ENCODE peak calls at places on chromosomes 16 and 17, in eight cellular contexts. P is AG04449, X is neural crest cell, H is left ventricle myocardium inferior, B is body of pancreas, T is glutamatergic neuron, M is brain microvascular endothelial cell, V is neural progenitor cell. Z is an unnamed sample.

GRCh38 chr17:60392845-60393702 is 1.1 kb upstream of the USP32 start:
- DNase-seq in P (no peak), X (peak; percentile 6), H (no peak), B (peak; percentile 75), T (no peak), M (peak; percentile 67), V (peak; percentile 14), Z (peak; percentile 18)

GRCh38 chr16:70437582-70438324 is 1.1 kb downstream of the ST3GAL2 start:
- DNase-seq in P (no peak), X (no peak), H (no peak), B (peak; percentile 28), T (no peak), M (peak; percentile 43), V (peak; percentile 48), Z (peak; percentile 62)

GRCh38 chr16:8920676-8921625 is 38.8 kb downstream of the LITAFD start:
- DNase-seq in P (no peak), X (no peak), H (no peak), B (no peak), T (no peak), M (no peak), V (no peak), Z (no peak)

GRCh38 chr16:65122974-65123845 is 1.3 kb upstream of the CDH11 start:
- DNase-seq in P (no peak), X (peak; percentile 6), H (peak; percentile 64), B (no peak), T (peak; percentile 42), M (no peak), V (peak; percentile 69), Z (peak; percentile 63)

GRCh38 chr17:2025622-2026309 is 632 bp upstream of the RTN4RL1 start:
- DNase-seq in P (no peak), X (peak; percentile 67), H (peak; percentile 78), B (peak; percentile 82), T (peak; percentile 90), M (peak; percentile 54), V (peak; percentile 74), Z (peak; percentile 58)

GRCh38 chr16:11437069-11437468 is 91.8 kb downstream of the RMI2 start:
- DNase-seq in P (no peak), X (no peak), H (no peak), B (no peak), T (no peak), M (no peak), V (no peak), Z (no peak)

GRCh38 chr16:2501938-2502900 is 11.5 kb upstream of the ATP6V0C start:
- DNase-seq in P (no peak), X (no peak), H (no peak), B (no peak), T (no peak), M (no peak), V (no peak), Z (no peak)

GRCh38 chr16:84845496-84846002 is 25.8 kb downstream of the CRISPLD2 start:
- DNase-seq in P (no peak), X (no peak), H (no peak), B (no peak), T (no peak), M (no peak), V (peak; percentile 61), Z (no peak)

GRCh38 chr17:27671591-27671910 is 40.6 kb downstream of the LGALS9 start:
- DNase-seq in P (no peak), X (no peak), H (no peak), B (no peak), T (no peak), M (no peak), V (no peak), Z (no peak)

GRCh38 chr17:8149419-8150193 is 2.6 kb downstream of the PER1 start:
- DNase-seq in P (no peak), X (no peak), H (no peak), B (no peak), T (no peak), M (no peak), V (no peak), Z (no peak)

GRCh38 chr17:80455328-80455710 is 21.1 kb downstream of the NPTX1 start:
- DNase-seq in P (no peak), X (peak; percentile 49), H (no peak), B (peak; percentile 49), T (peak; percentile 76), M (peak; percentile 38), V (peak; percentile 86), Z (peak; percentile 28)

GRCh38 chr16:89139907-89140361 is 31.6 kb upstream of the CDH15 start:
- DNase-seq in P (no peak), X (no peak), H (no peak), B (no peak), T (peak; percentile 6), M (no peak), V (no peak), Z (no peak)

GRCh38 chr17:1454541-1454940 is 1.5 kb downstream of the CRK start:
- DNase-seq in P (no peak), X (no peak), H (no peak), B (no peak), T (no peak), M (no peak), V (no peak), Z (no peak)

GRCh38 chr16:84673203-84673535 is 24.9 kb downstream of the KLHL36 start:
- DNase-seq in P (no peak), X (no peak), H (no peak), B (no peak), T (no peak), M (no peak), V (no peak), Z (no peak)

GRCh38 chr17:81200695-81201580 is 21.8 kb downstream of the CEP131 start:
- DNase-seq in P (peak; percentile 14), X (peak; percentile 65), H (no peak), B (peak; percentile 90), T (peak; percentile 63), M (peak; percentile 84), V (peak; percentile 62), Z (peak; percentile 58)

GRCh38 chr16:3021449-3022207 is 1.5 kb downstream of the TNFRSF12A start:
- DNase-seq in P (peak; percentile 75), X (peak; percentile 79), H (peak; percentile 84), B (peak; percentile 88), T (peak; percentile 91), M (peak; percentile 91), V (peak; percentile 96), Z (peak; percentile 95)

GRCh38 chr17:27554152-27554551 is 76.8 kb upstream of the LGALS9 start:
- DNase-seq in P (no peak), X (no peak), H (no peak), B (no peak), T (no peak), M (no peak), V (no peak), Z (no peak)

GRCh38 chr17:62627904-62628603 is 584 bp downstream of the MRC2 start:
- DNase-seq in P (no peak), X (no peak), H (peak; percentile 54), B (no peak), T (no peak), M (peak; percentile 54), V (peak; percentile 48), Z (peak; percentile 58)

DNA sequence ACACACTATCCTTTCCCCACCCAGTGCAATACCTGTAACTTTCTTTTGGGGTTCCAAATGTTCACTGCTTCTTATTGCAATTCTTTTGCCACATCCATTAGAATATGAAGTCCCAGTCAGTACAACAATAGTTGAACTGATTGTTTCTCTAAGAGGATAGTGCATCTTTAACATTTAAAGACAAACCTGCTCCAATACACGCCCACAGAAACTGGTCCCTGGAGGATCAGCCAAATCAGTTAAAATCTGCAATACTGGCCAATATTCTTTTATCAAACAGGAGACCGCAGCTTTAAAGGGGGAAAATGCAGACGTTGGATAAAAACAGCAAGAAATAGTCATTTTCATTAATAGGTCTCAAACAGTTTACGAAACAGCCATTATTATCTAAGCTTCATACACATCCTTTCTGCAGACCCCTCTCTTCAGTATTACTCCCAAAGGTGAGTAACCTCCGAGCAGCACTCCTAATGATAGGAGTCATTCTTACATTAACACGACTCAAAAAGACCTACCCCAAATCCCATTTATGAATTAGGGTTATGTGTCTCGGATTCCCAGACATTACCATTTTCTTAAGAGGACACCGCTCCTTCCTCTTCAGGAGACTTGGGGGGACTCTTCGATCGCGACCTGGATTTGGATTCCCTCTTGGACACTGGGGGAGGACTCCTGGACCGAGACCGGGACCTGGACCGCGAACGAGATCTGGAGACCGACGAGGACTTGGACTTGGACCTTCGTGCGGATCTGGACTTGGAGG is 1.4 kb downstream of the SRSF2 start:
- DNase-seq in P (no peak), X (no peak), H (no peak), B (no peak), T (no peak), M (no peak), V (no peak), Z (no peak)
- TF ChIP-seq CTCF in P (no peak), X (no peak), H (no peak), B (no peak), T (no peak), M (no peak), V (no peak), Z (no peak)

DNA sequence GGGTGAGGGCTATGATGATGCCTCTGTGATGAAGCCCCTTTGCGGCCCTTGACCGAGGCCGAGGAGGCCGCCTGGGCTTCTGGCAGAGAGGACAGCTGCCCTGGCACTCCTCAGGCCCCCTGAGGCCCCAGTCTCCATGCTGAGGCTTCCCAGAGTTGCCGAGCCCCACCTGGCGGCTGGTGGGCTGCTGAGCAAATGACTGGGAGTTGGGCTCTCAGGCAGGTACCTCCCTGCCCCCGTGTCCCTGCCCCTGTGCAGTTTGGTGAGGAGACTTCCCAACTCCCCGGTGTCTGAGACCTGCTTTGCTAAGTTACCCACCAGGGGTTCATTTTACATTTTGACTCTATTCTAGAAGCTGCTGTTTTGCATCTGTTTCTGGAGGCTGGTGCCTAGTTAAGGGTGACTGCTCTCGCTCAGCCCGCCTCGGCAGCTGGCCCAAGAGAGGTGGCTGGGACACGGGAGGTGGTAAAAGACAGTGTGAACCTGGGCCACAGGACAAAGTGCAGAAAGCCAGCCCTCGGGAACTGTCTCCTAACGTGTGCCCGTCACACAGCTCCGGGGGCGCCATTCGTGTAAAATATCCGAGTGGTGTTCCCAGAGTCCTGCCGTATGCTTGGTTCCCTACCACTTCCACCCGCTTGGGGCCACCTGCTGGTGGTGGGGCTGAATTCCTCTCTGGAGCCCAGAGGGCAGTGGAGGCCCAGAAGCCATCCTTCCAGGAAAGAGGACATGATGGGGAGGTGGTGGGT is 134.5 kb downstream of the RAB11FIP4 start:
- DNase-seq in P (no peak), X (peak; percentile 26), H (no peak), B (no peak), T (peak; percentile 39), M (no peak), V (peak; percentile 39), Z (no peak)
- TF ChIP-seq CTCF in P (peak; percentile 40), X (peak; percentile 40), H (peak; percentile 17), B (peak; percentile 23), T (no peak), M (peak; percentile 68), V (peak; percentile 37), Z (peak; percentile 68)

GRCh38 chr17:20223808-20224328 is 214.7 kb downstream of the SPECC1 start:
- DNase-seq in P (no peak), X (no peak), H (no peak), B (no peak), T (no peak), M (no peak), V (no peak), Z (peak; percentile 29)
- TF ChIP-seq CTCF in P (no peak), X (no peak), H (no peak), B (no peak), T (no peak), M (peak; percentile 8), V (peak; percentile 5), Z (peak; percentile 30)

GRCh38 chr16:30866031-30866430 is 27.8 kb downstream of the BCL7C start:
- DNase-seq in P (no peak), X (no peak), H (no peak), B (no peak), T (no peak), M (no peak), V (no peak), Z (no peak)

GRCh38 chr16:30870904-30871303 is 23.0 kb downstream of the BCL7C start:
- DNase-seq in P (no peak), X (no peak), H (no peak), B (no peak), T (no peak), M (no peak), V (no peak), Z (no peak)

GRCh38 chr16:30867747-30868146 is 26.1 kb downstream of the BCL7C start:
- DNase-seq in P (no peak), X (no peak), H (no peak), B (no peak), T (no peak), M (no peak), V (no peak), Z (peak; percentile 19)
- TF ChIP-seq CTCF in P (peak; percentile 21), X (peak; percentile 41), H (no peak), B (no peak), T (no peak), M (peak; percentile 51), V (peak; percentile 18), Z (peak; percentile 31)

Z was measured in HFFc6.